ENCODE peak calls at places on chromosomes 3 and 15, in five cellular contexts. J is H1, E is HEK293T, C is HepG2, V is GM12878. B is an unnamed sample.
A peak's percentile ranks its signal among the peaks of the same experiment; 100 is the strongest.

GRCh38 chr15:75718326-75718725 is 5.7 kb upstream of the CSPG4 start:
- DNase-seq in J (no peak), C (no peak), E (no peak), V (no peak), B (no peak)

GRCh38 chr15:62766599-62766998 is 275.9 kb upstream of the TPM1 start:
- DNase-seq in C (no peak), J (no peak), E (no peak), V (no peak), B (no peak)

GRCh38 chr15:78076231-78077052 is 1.1 kb downstream of the TBC1D2B start:
- DNase-seq in V (no peak), E (no peak), J (no peak), C (no peak), B (no peak)

GRCh38 chr3:97863025-97863424 is 41.2 kb downstream of the CRYBG3 start:
- DNase-seq in V (no peak), E (no peak), J (no peak), C (no peak), B (no peak)

GRCh38 chr15:25674948-25675347 is 188.2 kb downstream of the ATP10A start:
- DNase-seq in E (no peak), V (no peak), C (no peak), J (no peak), B (no peak)

GRCh38 chr3:69941439-69942176 is 57.9 kb upstream of the SAMMSON start:
- DNase-seq in E (no peak), V (no peak), C (no peak), J (no peak), B (no peak)

GRCh38 chr3:10142707-10143560 is 1.4 kb downstream of the VHL start:
- DNase-seq in J (no peak), E (peak; percentile 15), V (no peak), C (no peak), B (no peak)

GRCh38 chr3:31908391-31909097 is 72.5 kb downstream of the OSBPL10 start:
- DNase-seq in C (peak; percentile 9), V (no peak), E (no peak), J (no peak), B (no peak)

GRCh38 chr15:39251413-39252197 is 329.3 kb upstream of the THBS1 start:
- DNase-seq in C (no peak), V (peak; percentile 26), J (no peak), E (no peak), B (no peak)

GRCh38 chr3:13657660-13658435 is 108.9 kb downstream of the FBLN2 start:
- DNase-seq in C (no peak), V (no peak), J (peak; percentile 86), E (peak; percentile 83), B (no peak)

GRCh38 chr3:21435871-21436270 is 315.1 kb downstream of the ZNF385D start:
- DNase-seq in C (no peak), J (no peak), V (no peak), E (no peak), B (no peak)

GRCh38 chr3:148532326-148532725 is 165.4 kb upstream of the AGTR1 start:
- DNase-seq in E (no peak), C (no peak), V (no peak), J (no peak), B (no peak)
- TF ChIP-seq SUZ12 in E (no peak), C (no peak), V (no peak), J (no peak), B (no peak)

GRCh38 chr15:51126842-51127241 is 32.1 kb upstream of the TNFAIP8L3 start:
- DNase-seq in J (no peak), V (no peak), E (no peak), C (no peak), B (no peak)

GRCh38 chr15:51119120-51119519 is 24.4 kb upstream of the TNFAIP8L3 start:
- DNase-seq in V (no peak), J (no peak), E (no peak), C (no peak), B (no peak)

GRCh38 chr15:51121631-51122225 is 27.0 kb upstream of the TNFAIP8L3 start:
- DNase-seq in J (no peak), V (no peak), C (no peak), E (no peak), B (no peak)

GRCh38 chr15:51117270-51117669 is 22.6 kb upstream of the TNFAIP8L3 start:
- DNase-seq in E (no peak), V (no peak), C (no peak), J (no peak), B (no peak)

GRCh38 chr15:51121118-51121517 is 26.4 kb upstream of the TNFAIP8L3 start:
- DNase-seq in C (peak; percentile 27), J (no peak), E (no peak), V (no peak), B (no peak)
- TF ChIP-seq SUZ12 in C (no peak), J (no peak), E (no peak), V (no peak), B (no peak)

GRCh38 chr3:12643010-12643380 is 20.9 kb downstream of the RAF1 start:
- DNase-seq in E (no peak), C (no peak), V (no peak), J (no peak), B (no peak)

GRCh38 chr3:12643724-12644123 is 20.2 kb downstream of the RAF1 start:
- DNase-seq in E (no peak), C (no peak), J (no peak), V (no peak), B (no peak)

GRCh38 chr3:12648384-12648959 is 15.4 kb downstream of the RAF1 start:
- DNase-seq in C (no peak), V (peak; percentile 85), J (no peak), E (no peak), B (no peak)

DNA sequence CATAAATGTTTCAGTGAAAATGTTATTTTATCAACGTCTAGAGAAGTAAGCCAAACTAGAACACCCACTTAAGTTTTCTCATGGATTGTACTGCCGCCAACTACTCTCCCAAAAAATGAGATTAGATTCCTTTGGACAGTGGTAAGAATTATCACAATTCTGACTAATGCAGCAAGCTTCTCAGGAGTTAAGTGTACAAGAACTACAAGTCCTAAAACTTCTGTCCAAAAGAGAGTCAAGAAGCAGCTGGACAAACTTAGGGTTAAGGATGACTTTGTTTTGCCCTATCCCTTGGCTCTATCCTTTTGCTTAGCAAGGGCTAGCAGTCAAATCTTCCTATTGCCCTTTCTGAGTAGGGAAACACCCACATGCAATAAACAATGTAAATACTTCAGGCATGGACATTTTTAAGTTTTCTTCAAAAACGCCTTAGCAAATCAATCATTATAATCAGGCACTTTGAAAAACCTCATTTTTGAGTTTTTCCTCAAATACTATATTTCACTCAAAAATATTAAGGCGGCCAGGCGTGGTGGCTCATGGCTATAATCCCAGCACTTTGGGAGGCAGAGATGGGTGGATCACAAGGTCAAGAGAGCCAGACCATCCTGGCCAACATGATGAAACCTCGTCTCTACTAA is 19.5 kb downstream of the RAF1 start:
- DNase-seq in V (no peak), J (no peak), E (no peak), C (no peak), B (no peak)
- TF ChIP-seq SUZ12 in V (no peak), J (no peak), E (no peak), C (no peak), B (no peak)

DNA sequence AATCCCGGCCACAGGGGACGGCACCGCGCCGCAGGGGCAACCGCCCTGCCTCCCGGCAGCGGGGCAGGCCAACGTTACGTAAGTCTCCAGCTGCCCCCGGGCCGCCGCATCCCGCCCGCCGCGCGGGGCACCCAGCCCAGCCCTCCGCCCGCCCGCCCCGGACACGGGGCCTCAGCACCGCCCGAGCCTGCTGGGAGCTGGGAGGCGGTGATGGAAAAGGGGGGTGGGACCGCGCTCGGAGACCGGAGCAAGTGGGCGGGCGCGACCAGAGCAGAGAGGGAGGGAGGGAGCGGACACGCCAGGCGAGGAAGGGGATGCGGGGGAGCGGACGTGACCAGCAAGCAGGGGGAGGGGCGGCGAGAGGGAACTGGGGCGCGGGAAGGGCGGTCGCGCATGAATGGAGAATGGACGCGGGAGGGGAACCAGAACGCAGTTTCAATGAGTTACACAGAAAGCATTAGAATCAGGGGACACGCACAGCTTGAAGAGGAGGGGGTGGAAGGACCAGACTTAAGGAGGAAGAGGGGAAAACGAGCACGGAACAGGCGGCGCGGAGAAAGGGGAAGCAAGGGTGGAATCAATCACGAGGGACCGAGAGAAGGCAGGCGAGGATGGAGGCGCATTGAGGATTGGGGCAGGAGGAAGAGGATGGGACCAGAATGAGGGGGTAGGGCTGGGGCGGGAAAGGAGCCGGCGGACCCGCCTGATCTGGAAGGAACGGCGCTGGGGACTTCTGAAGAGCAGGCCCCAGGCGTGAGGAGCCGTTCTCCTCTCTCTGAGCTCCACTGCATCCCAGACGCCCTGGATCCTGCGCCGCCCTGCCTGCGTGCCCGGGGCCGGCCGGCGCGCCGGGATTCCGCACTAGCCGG is 559 bp downstream of the PKM start:
- DNase-seq in J (peak; percentile 82), V (peak; percentile 51), E (peak; percentile 78), C (peak; percentile 81), B (peak; percentile 39)
- TF ChIP-seq SUZ12 in J (no peak), V (no peak), E (no peak), C (no peak), B (no peak)

DNA sequence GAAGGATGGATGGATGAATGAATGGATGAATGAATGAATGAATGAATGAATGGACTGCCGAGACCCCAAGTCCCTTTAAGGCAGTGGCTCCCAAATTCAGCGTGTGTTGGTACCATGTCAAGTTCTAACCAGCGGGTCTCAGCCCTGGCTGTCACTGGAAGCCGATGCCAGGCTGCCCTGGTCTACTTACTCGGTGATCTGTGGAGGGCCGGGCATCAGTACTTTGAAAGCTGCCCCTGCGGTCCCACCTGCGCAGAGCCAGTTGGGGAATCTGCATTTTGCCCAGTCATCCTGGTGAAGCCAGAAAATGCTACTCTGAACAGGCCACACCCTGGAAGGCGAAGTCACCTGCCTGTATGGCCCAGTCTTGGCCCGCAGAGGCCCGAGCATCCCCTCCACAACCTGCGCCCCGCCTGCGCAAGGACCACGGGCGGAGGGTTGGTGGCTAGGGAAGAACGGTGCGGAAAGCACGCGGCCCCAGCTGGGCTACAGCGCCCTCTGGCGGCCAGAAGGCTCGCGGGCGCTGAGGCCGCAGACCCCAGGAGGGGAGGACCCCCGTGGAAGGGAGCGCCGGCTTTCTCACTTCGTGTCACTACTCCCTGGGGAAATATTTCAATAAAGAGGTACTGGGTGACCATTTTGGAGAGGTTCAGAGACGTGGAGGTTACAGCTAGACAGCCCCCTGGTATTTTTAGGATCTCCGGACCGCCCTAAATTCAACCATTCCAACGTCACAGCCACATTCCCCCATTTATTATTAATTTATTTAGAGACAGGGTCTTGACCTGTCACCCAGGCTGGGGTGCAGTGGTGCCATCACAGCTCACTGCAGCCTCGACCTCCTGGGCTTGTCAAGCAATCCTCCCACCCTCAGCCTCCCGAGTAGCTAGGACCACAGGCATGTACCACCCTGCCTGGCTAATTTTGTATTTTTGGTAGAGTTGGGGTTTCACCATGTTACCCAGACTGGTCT is 34.9 kb downstream of the PRKCD start:
- DNase-seq in E (peak; percentile 87), J (peak; percentile 92), V (no peak), C (no peak), B (peak; percentile 33)
- TF ChIP-seq SUZ12 in E (no peak), J (no peak), V (no peak), C (no peak), B (no peak)

GRCh38 chr3:117545484-117545883 is 835.9 kb downstream of the TUSC7 start:
- DNase-seq in V (no peak), J (no peak), C (no peak), E (no peak), B (no peak)

GRCh38 chr3:117553461-117553860 is 843.9 kb downstream of the TUSC7 start:
- DNase-seq in V (peak; percentile 23), C (no peak), J (no peak), E (no peak), B (no peak)

GRCh38 chr3:117548600-117548999 is 839.0 kb downstream of the TUSC7 start:
- DNase-seq in V (no peak), E (no peak), C (no peak), J (no peak), B (no peak)

GRCh38 chr3:117549716-117550115 is 840.1 kb downstream of the TUSC7 start:
- DNase-seq in J (no peak), V (no peak), C (no peak), E (no peak), B (no peak)

GRCh38 chr3:117547956-117548550 is 838.5 kb downstream of the TUSC7 start:
- DNase-seq in J (no peak), E (no peak), V (no peak), C (no peak), B (no peak)
- TF ChIP-seq SUZ12 in J (no peak), E (no peak), V (no peak), C (no peak), B (no peak)